ENCODE peak calls at places on chromosomes 7 and 10, in four cellular contexts. U is K562, Y is GM12878, F is SK-N-SH. J is an unnamed sample.

GRCh38 chr7:150360682-150361058 is 8.0 kb upstream of the REPIN1 start:
- DNase-seq in Y (no peak), F (no peak), U (no peak), J (no peak)

GRCh38 chr7:138935438-138936079 is 45.6 kb downstream of the KIAA1549 start:
- DNase-seq in F (peak; percentile 89), Y (no peak), U (no peak), J (no peak)

GRCh38 chr10:114541081-114541833 is 116.8 kb downstream of the ABLIM1 start:
- DNase-seq in F (no peak), U (no peak), Y (no peak), J (no peak)

GRCh38 chr10:78124167-78124566 is 90.5 kb downstream of the RPS24 start:
- DNase-seq in F (no peak), Y (no peak), U (no peak), J (no peak)

GRCh38 chr10:100740476-100741341 is 4.7 kb upstream of the PAX2 start:
- DNase-seq in Y (no peak), F (no peak), U (no peak), J (no peak)

GRCh38 chr10:79162861-79163662 is 94.3 kb downstream of the ZMIZ1 start:
- DNase-seq in Y (no peak), F (no peak), U (no peak), J (no peak)

GRCh38 chr10:34184901-34185386 is 630.2 kb downstream of the PARD3 start:
- DNase-seq in F (no peak), Y (no peak), U (no peak), J (peak; percentile 87)

GRCh38 chr10:22825841-22826240 is 102.0 kb upstream of the ARMC3 start:
- DNase-seq in F (peak; percentile 19), U (no peak), Y (no peak), J (no peak)

GRCh38 chr7:102431617-102432298 is 1.6 kb upstream of the ORAI2 start:
- DNase-seq in U (no peak), Y (no peak), F (no peak), J (peak; percentile 29)

GRCh38 chr7:108114117-108114841 is 15.9 kb downstream of the LAMB4 start:
- DNase-seq in U (no peak), F (no peak), Y (no peak), J (peak; percentile 31)

GRCh38 chr10:122113161-122113944 is 124.4 kb downstream of the TACC2 start:
- DNase-seq in F (peak; percentile 94), U (peak; percentile 15), Y (no peak), J (peak; percentile 78)

GRCh38 chr10:93566435-93567276 is at the start of gene FFAR4:
- DNase-seq in U (no peak), F (peak; percentile 53), Y (no peak), J (no peak)

GRCh38 chr7:47804767-47805545 is 143.3 kb downstream of the PKD1L1 start:
- DNase-seq in U (no peak), F (no peak), Y (no peak), J (no peak)

GRCh38 chr10:43461950-43462349 is 25.0 kb downstream of the ZNF487 start:
- DNase-seq in U (peak; percentile 62), F (peak; percentile 71), Y (no peak), J (peak; percentile 84)

GRCh38 chr10:45000764-45001381 is at the start of gene ZNF22:
- DNase-seq in Y (no peak), F (peak; percentile 91), U (peak; percentile 95), J (no peak)

GRCh38 chr10:55410415-55410885 is 609.4 kb upstream of the PCDH15 start:
- DNase-seq in F (peak; percentile 51), Y (no peak), U (no peak), J (no peak)

DNA sequence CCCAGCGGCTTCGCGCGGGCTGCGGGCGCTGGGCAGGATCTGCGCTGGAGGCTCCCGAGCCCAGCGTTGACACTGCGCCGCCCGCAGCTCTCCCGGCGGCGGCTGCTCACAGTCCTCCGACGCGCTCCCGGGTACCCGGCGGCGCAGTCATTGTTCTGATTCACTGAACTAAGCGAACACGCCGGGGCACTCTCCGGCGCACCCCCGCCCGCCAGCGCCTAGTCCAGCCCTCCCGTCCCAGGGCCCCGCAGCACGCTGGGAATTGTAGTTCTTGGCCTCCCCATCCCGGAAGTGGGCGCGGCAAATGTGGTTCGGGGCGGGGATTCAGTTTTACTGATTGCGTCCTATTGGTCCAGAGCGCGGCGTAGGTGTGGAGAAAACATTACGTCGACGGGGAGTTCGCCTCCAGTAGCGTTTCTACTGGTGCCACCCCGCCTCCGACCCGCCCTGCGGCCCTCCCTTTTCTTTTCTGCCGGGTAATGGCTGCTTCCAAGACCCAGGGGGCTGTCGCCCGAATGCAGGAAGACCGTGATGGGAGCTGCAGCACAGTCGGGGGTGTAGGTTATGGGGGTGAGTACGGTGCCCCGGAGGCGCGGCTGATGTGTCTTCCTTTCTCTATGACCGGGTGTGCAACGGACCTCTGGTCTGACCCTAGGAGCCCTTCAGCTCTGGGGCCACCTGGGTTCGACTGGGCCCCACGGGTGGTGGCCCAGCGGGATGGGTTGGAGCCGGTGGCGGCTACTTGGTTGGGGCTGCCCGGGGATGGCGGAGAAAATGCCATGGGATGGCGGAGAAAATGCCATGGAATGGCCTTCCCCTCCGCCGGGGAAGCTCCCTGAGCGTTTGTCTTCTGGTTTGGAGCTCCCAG is at the start of the genes DOCK4 and ZNF277:
- DNase-seq in U (peak; percentile 98), F (peak; percentile 98), Y (peak; percentile 94), J (peak; percentile 97)
- TF ChIP-seq EP300 in U (no peak), F (no peak), Y (no peak), J (no peak)

DNA sequence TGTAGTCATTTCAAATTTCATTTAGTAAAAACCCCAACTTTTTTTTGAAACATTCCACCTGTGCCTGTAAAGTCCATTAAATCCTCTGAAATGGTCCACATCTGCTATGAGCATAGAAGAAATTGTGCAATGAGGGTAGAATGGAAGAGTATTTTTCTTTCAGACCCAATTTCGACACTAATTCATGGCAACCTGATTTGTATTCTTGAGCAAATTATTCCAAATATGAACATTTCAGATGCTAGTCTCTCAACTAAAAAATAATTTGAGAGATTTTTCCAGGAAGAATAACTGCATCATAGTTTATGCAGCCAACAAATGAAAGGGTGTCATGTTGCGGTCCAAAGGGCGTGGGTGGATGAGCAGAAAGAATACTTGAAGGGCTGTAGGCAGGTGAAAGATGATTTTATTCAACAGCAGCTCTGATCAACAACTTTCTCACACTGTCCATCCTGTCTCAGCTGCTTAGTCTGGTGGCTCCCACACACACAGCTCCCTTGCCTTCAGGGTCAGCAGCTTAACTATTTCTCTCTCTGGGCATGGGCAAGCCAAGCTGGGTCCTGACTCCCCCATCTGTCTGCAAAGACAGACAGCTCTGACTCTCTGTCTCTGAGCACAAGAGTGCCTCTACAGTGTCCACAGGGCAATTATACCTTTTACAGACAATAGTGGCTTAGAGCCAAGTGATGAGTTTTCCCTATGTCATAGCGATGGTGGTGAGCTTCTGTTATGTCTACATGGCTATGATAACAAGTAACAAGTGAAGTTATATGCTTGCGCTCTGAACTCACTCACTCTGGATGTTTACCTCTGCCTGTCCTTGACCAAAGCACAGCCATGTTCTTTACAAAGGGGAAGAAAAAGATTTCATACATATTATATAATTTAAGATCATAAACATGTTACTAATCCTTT is 11.5 kb downstream of the STEAP2 start:
- DNase-seq in F (no peak), U (no peak), Y (no peak), J (peak; percentile 28)
- TF ChIP-seq MXI1 in F (no peak), U (no peak), Y (no peak), J (no peak)

GRCh38 chr7:2926898-2927405 is 82.8 kb upstream of the GNA12 start:
- DNase-seq in Y (no peak), U (no peak), F (peak; percentile 17), J (no peak)

GRCh38 chr7:2926120-2926897 is 82.2 kb upstream of the GNA12 start:
- DNase-seq in U (no peak), Y (no peak), F (peak; percentile 17), J (no peak)

GRCh38 chr7:2928256-2928612 is 84.1 kb upstream of the GNA12 start:
- DNase-seq in F (no peak), U (no peak), Y (no peak), J (no peak)

GRCh38 chr7:2928613-2929311 is 84.7 kb upstream of the GNA12 start:
- DNase-seq in F (peak; percentile 96), U (no peak), Y (no peak), J (no peak)

GRCh38 chr7:2927592-2927991 is 83.5 kb upstream of the GNA12 start:
- DNase-seq in U (no peak), F (peak; percentile 25), Y (no peak), J (no peak)
- TF ChIP-seq EP300 in U (no peak), F (no peak), Y (no peak), J (no peak)

GRCh38 chr10:75782463-75783248 is 351.2 kb downstream of the LRMDA start:
- DNase-seq in F (no peak), Y (no peak), U (no peak), J (no peak)
- TF ChIP-seq MXI1 in F (no peak), Y (no peak), U (no peak), J (no peak)

GRCh38 chr10:119619215-119619614 is 22.5 kb upstream of the TIAL1 start:
- DNase-seq in Y (no peak), U (no peak), F (no peak), J (no peak)

GRCh38 chr10:119616879-119617580 is 20.3 kb upstream of the TIAL1 start:
- DNase-seq in F (no peak), Y (no peak), U (peak; percentile 49), J (peak; percentile 50)

GRCh38 chr10:119611433-119611832 is 14.7 kb upstream of the TIAL1 start:
- DNase-seq in U (no peak), F (no peak), Y (no peak), J (no peak)

GRCh38 chr10:119620241-119620753 is 23.5 kb upstream of the TIAL1 start:
- DNase-seq in Y (no peak), U (no peak), F (no peak), J (no peak)

GRCh38 chr10:119614686-119615085 is 17.9 kb upstream of the TIAL1 start:
- DNase-seq in U (no peak), F (no peak), Y (no peak), J (no peak)
- TF ChIP-seq EP300 in U (no peak), F (no peak), Y (no peak), J (no peak)

DNA sequence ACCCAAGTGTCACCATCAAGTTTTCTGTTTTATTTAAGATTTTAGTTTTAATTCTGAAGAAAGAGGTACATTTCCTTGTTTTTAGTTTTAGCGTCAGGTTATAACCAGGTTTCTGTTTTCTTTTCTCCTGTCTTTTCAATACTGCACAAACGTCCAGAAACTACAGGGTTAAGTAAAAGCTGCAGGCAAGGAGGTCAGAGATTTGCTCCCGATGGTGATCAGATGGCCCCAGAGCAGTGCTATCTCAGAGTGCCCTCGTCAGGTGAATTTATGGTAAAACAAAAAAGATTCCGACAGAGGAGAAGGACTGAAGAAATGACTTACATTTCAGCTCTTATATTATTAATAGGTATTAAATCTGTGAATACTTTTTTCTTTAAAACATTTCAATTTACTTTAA is 128.2 kb downstream of the STRA8 start:
- DNase-seq in Y (no peak), F (peak; percentile 34), U (no peak), J (no peak)
- TF ChIP-seq MXI1 in Y (no peak), F (no peak), U (no peak), J (no peak)

DNA sequence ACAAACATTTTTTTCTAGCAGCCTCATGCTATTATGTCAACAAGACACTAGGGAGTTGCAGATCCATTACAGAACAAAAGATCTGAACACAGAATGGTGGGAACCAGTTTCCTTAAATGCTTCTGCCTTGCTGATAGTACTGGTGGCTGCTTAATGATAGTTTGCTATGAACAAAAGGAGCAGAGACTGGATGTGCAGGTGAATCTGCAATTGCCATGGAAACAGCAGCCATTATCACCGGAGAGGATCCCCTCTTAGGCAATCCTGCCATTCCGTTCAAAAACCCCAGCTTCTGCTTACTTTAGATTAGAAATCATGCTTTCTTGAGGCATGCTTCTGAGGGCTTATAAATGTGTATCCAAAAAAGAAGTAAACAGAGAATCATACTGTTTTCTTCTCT is 80.0 kb upstream of the PRKAR2B start:
- DNase-seq in F (no peak), Y (no peak), U (no peak), J (no peak)
- TF ChIP-seq EP300 in F (no peak), Y (no peak), U (no peak), J (no peak)

J was measured in HepG2.